ENCODE peak calls at places on chromosome 1, in nine cellular contexts. One of them, this sample, is unnamed.

GRCh38 chr1:85559890-85560289 is 20.7 kb upstream of the CCN1 start:
- DNase-seq in NCI-H1048: no peak
- DNase-seq in skeletal muscle cell: no peak
- DNase-seq in GM04504: no peak
- DNase-seq in stimulated activated CD8-positive, alpha-beta memory T cell treated with anti-CD3 and anti-CD28 coated beads, Interleukin-7, amount 100 ng/mL, for 1 hour: no peak
- DNase-seq in left ventricle myocardium superior: no peak
- DNase-seq in AG04450: no peak
- DNase-seq in NCI-H69: no peak
- DNase-seq in transverse colon: no peak
- DNase-seq in this sample: no peak

GRCh38 chr1:25523512-25523911 is 19.9 kb upstream of the LDLRAP1 start:
- DNase-seq in skeletal muscle cell: no peak
- DNase-seq in NCI-H69: peak; percentile 67
- DNase-seq in GM04504: no peak
- DNase-seq in stimulated activated CD8-positive, alpha-beta memory T cell treated with anti-CD3 and anti-CD28 coated beads, Interleukin-7, amount 100 ng/mL, for 1 hour: no peak
- DNase-seq in NCI-H1048: no peak
- DNase-seq in left ventricle myocardium superior: no peak
- DNase-seq in transverse colon: no peak
- DNase-seq in AG04450: no peak
- DNase-seq in this sample: peak; percentile 70

GRCh38 chr1:207309775-207310273 is 11.7 kb upstream of the CD55 start:
- DNase-seq in stimulated activated CD8-positive, alpha-beta memory T cell treated with anti-CD3 and anti-CD28 coated beads, Interleukin-7, amount 100 ng/mL, for 1 hour: no peak
- DNase-seq in NCI-H69: no peak
- DNase-seq in transverse colon: peak; percentile 32
- DNase-seq in AG04450: peak; percentile 38
- DNase-seq in GM04504: no peak
- DNase-seq in skeletal muscle cell: peak; percentile 67
- DNase-seq in left ventricle myocardium superior: peak; percentile 31
- DNase-seq in NCI-H1048: no peak
- DNase-seq in this sample: no peak

GRCh38 chr1:100213141-100213540 is 35.1 kb upstream of the LRRC39 start:
- DNase-seq in transverse colon: no peak
- DNase-seq in left ventricle myocardium superior: no peak
- DNase-seq in stimulated activated CD8-positive, alpha-beta memory T cell treated with anti-CD3 and anti-CD28 coated beads, Interleukin-7, amount 100 ng/mL, for 1 hour: no peak
- DNase-seq in NCI-H1048: no peak
- DNase-seq in NCI-H69: no peak
- DNase-seq in skeletal muscle cell: no peak
- DNase-seq in GM04504: no peak
- DNase-seq in AG04450: no peak
- DNase-seq in this sample: no peak

GRCh38 chr1:31552489-31552888 is 23.8 kb upstream of the TINAGL1 start:
- DNase-seq in GM04504: no peak
- DNase-seq in AG04450: no peak
- DNase-seq in stimulated activated CD8-positive, alpha-beta memory T cell treated with anti-CD3 and anti-CD28 coated beads, Interleukin-7, amount 100 ng/mL, for 1 hour: no peak
- DNase-seq in NCI-H1048: no peak
- DNase-seq in skeletal muscle cell: no peak
- DNase-seq in left ventricle myocardium superior: no peak
- DNase-seq in NCI-H69: no peak
- DNase-seq in transverse colon: no peak
- DNase-seq in this sample: no peak

GRCh38 chr1:231264642-231265041 is 23.6 kb downstream of the GNPAT start:
- DNase-seq in skeletal muscle cell: no peak
- DNase-seq in AG04450: no peak
- DNase-seq in left ventricle myocardium superior: no peak
- DNase-seq in NCI-H1048: no peak
- DNase-seq in GM04504: no peak
- DNase-seq in stimulated activated CD8-positive, alpha-beta memory T cell treated with anti-CD3 and anti-CD28 coated beads, Interleukin-7, amount 100 ng/mL, for 1 hour: no peak
- DNase-seq in transverse colon: no peak
- DNase-seq in NCI-H69: no peak
- DNase-seq in this sample: no peak

GRCh38 chr1:46198026-46198826 is at the start of gene POMGNT1:
- DNase-seq in stimulated activated CD8-positive, alpha-beta memory T cell treated with anti-CD3 and anti-CD28 coated beads, Interleukin-7, amount 100 ng/mL, for 1 hour: peak; percentile 48
- DNase-seq in transverse colon: peak; percentile 78
- DNase-seq in skeletal muscle cell: no peak
- DNase-seq in AG04450: no peak
- DNase-seq in NCI-H1048: peak; percentile 20
- DNase-seq in NCI-H69: peak; percentile 76
- DNase-seq in left ventricle myocardium superior: peak; percentile 86
- DNase-seq in GM04504: no peak
- DNase-seq in this sample: peak; percentile 98

GRCh38 chr1:19765623-19766022 is 34.1 kb downstream of the TMCO4 start:
- DNase-seq in NCI-H1048: no peak
- DNase-seq in transverse colon: no peak
- DNase-seq in GM04504: peak; percentile 89
- DNase-seq in left ventricle myocardium superior: no peak
- DNase-seq in skeletal muscle cell: peak; percentile 73
- DNase-seq in AG04450: peak; percentile 67
- DNase-seq in stimulated activated CD8-positive, alpha-beta memory T cell treated with anti-CD3 and anti-CD28 coated beads, Interleukin-7, amount 100 ng/mL, for 1 hour: no peak
- DNase-seq in NCI-H69: no peak
- DNase-seq in this sample: peak; percentile 34

GRCh38 chr1:31072304-31072746 is 6.8 kb upstream of the PUM1 start:
- DNase-seq in transverse colon: no peak
- DNase-seq in stimulated activated CD8-positive, alpha-beta memory T cell treated with anti-CD3 and anti-CD28 coated beads, Interleukin-7, amount 100 ng/mL, for 1 hour: no peak
- DNase-seq in skeletal muscle cell: no peak
- DNase-seq in NCI-H69: no peak
- DNase-seq in NCI-H1048: no peak
- DNase-seq in GM04504: no peak
- DNase-seq in left ventricle myocardium superior: no peak
- DNase-seq in AG04450: no peak
- DNase-seq in this sample: peak; percentile 87

GRCh38 chr1:11051781-11052510 is 4.9 kb upstream of the MASP2 start:
- DNase-seq in left ventricle myocardium superior: no peak
- DNase-seq in GM04504: no peak
- DNase-seq in stimulated activated CD8-positive, alpha-beta memory T cell treated with anti-CD3 and anti-CD28 coated beads, Interleukin-7, amount 100 ng/mL, for 1 hour: no peak
- DNase-seq in NCI-H1048: no peak
- DNase-seq in NCI-H69: peak; percentile 33
- DNase-seq in transverse colon: no peak
- DNase-seq in skeletal muscle cell: no peak
- DNase-seq in AG04450: no peak
- DNase-seq in this sample: peak; percentile 26

GRCh38 chr1:223886516-223886921 is 40.8 kb upstream of the TP53BP2 start:
- DNase-seq in transverse colon: no peak
- DNase-seq in NCI-H1048: no peak
- DNase-seq in stimulated activated CD8-positive, alpha-beta memory T cell treated with anti-CD3 and anti-CD28 coated beads, Interleukin-7, amount 100 ng/mL, for 1 hour: no peak
- DNase-seq in left ventricle myocardium superior: no peak
- DNase-seq in skeletal muscle cell: no peak
- DNase-seq in AG04450: no peak
- DNase-seq in NCI-H69: peak; percentile 89
- DNase-seq in GM04504: no peak
- DNase-seq in this sample: no peak

GRCh38 chr1:204261266-204261665 is 47.5 kb upstream of the GOLT1A start:
- DNase-seq in stimulated activated CD8-positive, alpha-beta memory T cell treated with anti-CD3 and anti-CD28 coated beads, Interleukin-7, amount 100 ng/mL, for 1 hour: no peak
- DNase-seq in skeletal muscle cell: no peak
- DNase-seq in transverse colon: no peak
- DNase-seq in NCI-H1048: no peak
- DNase-seq in left ventricle myocardium superior: no peak
- DNase-seq in AG04450: no peak
- DNase-seq in GM04504: no peak
- DNase-seq in NCI-H69: no peak
- DNase-seq in this sample: no peak

GRCh38 chr1:9357958-9358357 is 65.3 kb downstream of the SPSB1 start:
- DNase-seq in AG04450: no peak
- DNase-seq in skeletal muscle cell: no peak
- DNase-seq in transverse colon: no peak
- DNase-seq in left ventricle myocardium superior: no peak
- DNase-seq in NCI-H69: no peak
- DNase-seq in stimulated activated CD8-positive, alpha-beta memory T cell treated with anti-CD3 and anti-CD28 coated beads, Interleukin-7, amount 100 ng/mL, for 1 hour: no peak
- DNase-seq in NCI-H1048: no peak
- DNase-seq in GM04504: no peak
- DNase-seq in this sample: no peak

GRCh38 chr1:8015809-8016165 is 10.3 kb downstream of the ERRFI1 start:
- DNase-seq in stimulated activated CD8-positive, alpha-beta memory T cell treated with anti-CD3 and anti-CD28 coated beads, Interleukin-7, amount 100 ng/mL, for 1 hour: no peak
- DNase-seq in GM04504: no peak
- DNase-seq in NCI-H1048: no peak
- DNase-seq in left ventricle myocardium superior: no peak
- DNase-seq in NCI-H69: peak; percentile 41
- DNase-seq in transverse colon: no peak
- DNase-seq in AG04450: no peak
- DNase-seq in skeletal muscle cell: no peak
- DNase-seq in this sample: no peak

GRCh38 chr1:33435096-33435820 is 4.4 kb upstream of the PHC2 start:
- DNase-seq in NCI-H1048: no peak
- DNase-seq in skeletal muscle cell: peak; percentile 88
- DNase-seq in transverse colon: no peak
- DNase-seq in left ventricle myocardium superior: no peak
- DNase-seq in GM04504: no peak
- DNase-seq in AG04450: no peak
- DNase-seq in NCI-H69: peak; percentile 72
- DNase-seq in stimulated activated CD8-positive, alpha-beta memory T cell treated with anti-CD3 and anti-CD28 coated beads, Interleukin-7, amount 100 ng/mL, for 1 hour: no peak
- DNase-seq in this sample: no peak

GRCh38 chr1:55209247-55209646 is 5.9 kb downstream of the USP24 start:
- DNase-seq in NCI-H69: peak; percentile 60
- DNase-seq in left ventricle myocardium superior: no peak
- DNase-seq in GM04504: no peak
- DNase-seq in NCI-H1048: no peak
- DNase-seq in transverse colon: no peak
- DNase-seq in stimulated activated CD8-positive, alpha-beta memory T cell treated with anti-CD3 and anti-CD28 coated beads, Interleukin-7, amount 100 ng/mL, for 1 hour: no peak
- DNase-seq in AG04450: no peak
- DNase-seq in skeletal muscle cell: no peak
- DNase-seq in this sample: no peak

GRCh38 chr1:170661646-170662411 is 2.1 kb upstream of the PRRX1 start:
- DNase-seq in skeletal muscle cell: no peak
- DNase-seq in NCI-H1048: no peak
- DNase-seq in left ventricle myocardium superior: peak; percentile 63
- DNase-seq in AG04450: no peak
- DNase-seq in NCI-H69: no peak
- DNase-seq in GM04504: peak; percentile 25
- DNase-seq in transverse colon: no peak
- DNase-seq in stimulated activated CD8-positive, alpha-beta memory T cell treated with anti-CD3 and anti-CD28 coated beads, Interleukin-7, amount 100 ng/mL, for 1 hour: no peak
- DNase-seq in this sample: no peak

GRCh38 chr1:44819594-44820327 is 11.4 kb downstream of the BTBD19 start:
- DNase-seq in left ventricle myocardium superior: peak; percentile 84
- DNase-seq in transverse colon: peak; percentile 86
- DNase-seq in skeletal muscle cell: peak; percentile 90
- DNase-seq in NCI-H69: no peak
- DNase-seq in AG04450: peak; percentile 89
- DNase-seq in GM04504: peak; percentile 79
- DNase-seq in stimulated activated CD8-positive, alpha-beta memory T cell treated with anti-CD3 and anti-CD28 coated beads, Interleukin-7, amount 100 ng/mL, for 1 hour: peak; percentile 65
- DNase-seq in NCI-H1048: no peak
- DNase-seq in this sample: peak; percentile 97

GRCh38 chr1:50308883-50309282 is 114.4 kb downstream of the DMRTA2 start:
- DNase-seq in stimulated activated CD8-positive, alpha-beta memory T cell treated with anti-CD3 and anti-CD28 coated beads, Interleukin-7, amount 100 ng/mL, for 1 hour: no peak
- DNase-seq in AG04450: no peak
- DNase-seq in GM04504: no peak
- DNase-seq in NCI-H69: no peak
- DNase-seq in NCI-H1048: peak; percentile 14
- DNase-seq in skeletal muscle cell: no peak
- DNase-seq in transverse colon: no peak
- DNase-seq in left ventricle myocardium superior: no peak
- DNase-seq in this sample: peak; percentile 66

This sample was measured in K562.